ENCODE peak calls at places on chromosomes 2 and 18, in six cellular contexts. A, I, R, P, Z and N are unnamed samples.

GRCh38 chr2:214293593-214293992 is 117.3 kb upstream of the VWC2L start:
- DNase-seq in A (no peak), I (no peak), R (no peak), P (no peak), Z (no peak), N (no peak)

GRCh38 chr2:35410431-35411061 is 945.0 kb upstream of the CRIM1 start:
- DNase-seq in A (peak; percentile 47), I (peak; percentile 6), R (peak; percentile 12), P (peak; percentile 4), Z (peak; percentile 64), N (no peak)

GRCh38 chr2:62787381-62787780 is 81.9 kb downstream of the EHBP1 start:
- DNase-seq in A (peak; percentile 57), I (no peak), R (no peak), P (peak; percentile 65), Z (peak; percentile 71), N (peak; percentile 19)

GRCh38 chr2:67854798-67855197 is 208.0 kb downstream of the C1D start:
- DNase-seq in A (no peak), I (no peak), R (no peak), P (peak; percentile 21), Z (no peak), N (no peak)

GRCh38 chr2:20196053-20196880 is 28.7 kb downstream of the SDC1 start:
- DNase-seq in A (no peak), I (no peak), R (no peak), P (peak; percentile 50), Z (peak; percentile 83), N (no peak)

GRCh38 chr2:39141346-39142011 is 20.6 kb upstream of the SOS1 start:
- DNase-seq in A (no peak), I (no peak), R (no peak), P (no peak), Z (no peak), N (no peak)

GRCh38 chr2:156434461-156435291 is 1.5 kb upstream of the GPD2 start:
- DNase-seq in A (no peak), I (peak; percentile 2), R (no peak), P (no peak), Z (peak; percentile 23), N (no peak)

GRCh38 chr2:162029287-162029901 is 44.6 kb downstream of the DPP4 start:
- DNase-seq in A (no peak), I (no peak), R (no peak), P (no peak), Z (peak; percentile 40), N (no peak)

GRCh38 chr18:11246466-11246865 is 97.1 kb upstream of the PIEZO2 start:
- DNase-seq in A (peak; percentile 19), I (no peak), R (no peak), P (no peak), Z (no peak), N (no peak)

GRCh38 chr2:48600917-48601316 is 16.7 kb upstream of the GTF2A1L start:
- DNase-seq in A (peak; percentile 3), I (no peak), R (no peak), P (no peak), Z (no peak), N (no peak)

GRCh38 chr2:9240745-9241144 is 34.1 kb downstream of the ASAP2 start:
- DNase-seq in A (no peak), I (no peak), R (no peak), P (no peak), Z (no peak), N (no peak)

GRCh38 chr2:3289526-3289925 is 88.1 kb downstream of the EIPR1 start:
- DNase-seq in A (no peak), I (no peak), R (no peak), P (peak; percentile 88), Z (no peak), N (no peak)

GRCh38 chr18:54444309-54444914 is 86.7 kb downstream of the C18orf54 start:
- DNase-seq in A (peak; percentile 72), I (no peak), R (peak; percentile 2), P (peak; percentile 22), Z (peak; percentile 60), N (peak; percentile 28)

GRCh38 chr2:233448220-233448559 is 93.9 kb downstream of the DGKD start:
- DNase-seq in A (no peak), I (no peak), R (no peak), P (no peak), Z (peak; percentile 59), N (no peak)

GRCh38 chr2:232447638-232448472 is 8.1 kb upstream of the ALPI start:
- DNase-seq in A (no peak), I (no peak), R (no peak), P (no peak), Z (no peak), N (no peak)

GRCh38 chr2:61469424-61470121 is 1.3 kb downstream of the USP34 start:
- DNase-seq in A (peak; percentile 45), I (no peak), R (no peak), P (no peak), Z (peak; percentile 34), N (no peak)

GRCh38 chr2:86787701-86788100 is 3.0 kb downstream of the CD8A start:
- DNase-seq in A (no peak), I (peak; percentile 33), R (no peak), P (peak; percentile 21), Z (no peak), N (no peak)

GRCh38 chr2:231674587-231675334 is 33.6 kb upstream of the PTMA start:
- DNase-seq in A (peak; percentile 77), I (peak; percentile 15), R (no peak), P (peak; percentile 57), Z (peak; percentile 78), N (peak; percentile 37)

GRCh38 chr2:16861154-16861929 is 195.7 kb upstream of the CYRIA start:
- DNase-seq in A (peak; percentile 30), I (no peak), R (no peak), P (no peak), Z (no peak), N (no peak)

GRCh38 chr2:29834036-29834540 is 87.3 kb downstream of the ALK start:
- DNase-seq in A (no peak), I (no peak), R (no peak), P (no peak), Z (no peak), N (no peak)

GRCh38 chr18:75811156-75811555 is 383.7 kb upstream of the SMIM21 start:
- DNase-seq in A (no peak), I (no peak), R (no peak), P (peak; percentile 68), Z (no peak), N (no peak)

GRCh38 chr2:122481717-122482116 is 726.3 kb downstream of the TSN start:
- DNase-seq in A (no peak), I (no peak), R (no peak), P (no peak), Z (no peak), N (no peak)

GRCh38 chr2:208872591-208872990 is 466.0 kb downstream of the PTH2R start:
- DNase-seq in A (no peak), I (no peak), R (no peak), P (no peak), Z (no peak), N (no peak)

GRCh38 chr2:20326163-20326780 is 24.4 kb downstream of the PUM2 start:
- DNase-seq in A (peak; percentile 68), I (peak; percentile 13), R (peak; percentile 19), P (peak; percentile 60), Z (peak; percentile 71), N (peak; percentile 45)

GRCh38 chr2:168635065-168635577 is 167.3 kb upstream of the NOSTRIN start:
- DNase-seq in A (peak; percentile 81), I (no peak), R (no peak), P (no peak), Z (no peak), N (no peak)

GRCh38 chr2:121502246-121502645 is 28.4 kb upstream of the RNU4ATAC start:
- DNase-seq in A (peak; percentile 27), I (no peak), R (no peak), P (no peak), Z (no peak), N (no peak)

GRCh38 chr2:230706053-230706498 is 6.6 kb upstream of the CAB39 start:
- DNase-seq in A (no peak), I (no peak), R (no peak), P (no peak), Z (peak; percentile 89), N (no peak)

GRCh38 chr2:179262077-179262660 is 2.5 kb downstream of the SESTD1 start:
- DNase-seq in A (no peak), I (no peak), R (no peak), P (no peak), Z (no peak), N (no peak)

GRCh38 chr2:200336980-200337615 is 30.6 kb downstream of the SPATS2L start:
- DNase-seq in A (no peak), I (no peak), R (no peak), P (no peak), Z (no peak), N (no peak)

GRCh38 chr2:10228611-10229365 is 73.9 kb upstream of the HPCAL1 start:
- DNase-seq in A (no peak), I (no peak), R (no peak), P (peak; percentile 44), Z (peak; percentile 39), N (no peak)

GRCh38 chr2:1498176-1498575 is 84.9 kb downstream of the TPO start:
- DNase-seq in A (no peak), I (no peak), R (no peak), P (no peak), Z (no peak), N (no peak)

GRCh38 chr2:219541611-219542180 is 1.9 kb downstream of the CHPF start:
- DNase-seq in A (peak; percentile 74), I (peak; percentile 81), R (peak; percentile 94), P (peak; percentile 92), Z (peak; percentile 96), N (peak; percentile 85)

GRCh38 chr2:207315131-207315530 is 149.4 kb upstream of the KLF7 start:
- DNase-seq in A (no peak), I (no peak), R (no peak), P (no peak), Z (no peak), N (no peak)

GRCh38 chr2:237581751-237582746 is 8.5 kb downstream of the RAB17 start:
- DNase-seq in A (peak; percentile 83), I (no peak), R (peak; percentile 44), P (peak; percentile 68), Z (no peak), N (peak; percentile 35)

GRCh38 chr18:23635283-23636040 is 27.2 kb downstream of the ANKRD29 start:
- DNase-seq in A (no peak), I (no peak), R (no peak), P (no peak), Z (peak; percentile 36), N (no peak)

GRCh38 chr18:58266291-58266690 is 222.3 kb downstream of the NEDD4L start:
- DNase-seq in A (no peak), I (no peak), R (no peak), P (no peak), Z (no peak), N (no peak)

GRCh38 chr2:202377308-202377736 is 1.2 kb downstream of the BMPR2 start:
- DNase-seq in A (peak; percentile 55), I (no peak), R (no peak), P (peak; percentile 22), Z (peak; percentile 48), N (no peak)

GRCh38 chr2:196389670-196390069 is 218.3 kb upstream of the STK17B start:
- DNase-seq in A (no peak), I (no peak), R (no peak), P (no peak), Z (no peak), N (no peak)

GRCh38 chr2:234960091-234961088 is 8.6 kb downstream of the SH3BP4 start:
- DNase-seq in A (peak; percentile 71), I (no peak), R (no peak), P (peak; percentile 62), Z (no peak), N (no peak)

GRCh38 chr2:240614391-240614790 is 10.9 kb upstream of the GPR35 start:
- DNase-seq in A (no peak), I (no peak), R (no peak), P (no peak), Z (no peak), N (no peak)